ENCODE peak calls at places on chromosomes 5 and 9, in seven cellular contexts. One of them, this sample, is unnamed.

GRCh38 chr5:149799965-149800516 is 69.9 kb downstream of the PPARGC1B start:
- DNase-seq in DND-41: no peak
- DNase-seq in heart left ventricle: no peak
- DNase-seq in kidney epithelial cell: no peak
- DNase-seq in CD4-positive, CD25-positive, alpha-beta regulatory T cell: no peak
- DNase-seq in transverse colon: no peak
- DNase-seq in left ventricle myocardium inferior: no peak
- DNase-seq in this sample: no peak

GRCh38 chr5:33582417-33582816 is 141.7 kb downstream of the TARS1 start:
- DNase-seq in heart left ventricle: no peak
- DNase-seq in DND-41: no peak
- DNase-seq in transverse colon: no peak
- DNase-seq in left ventricle myocardium inferior: no peak
- DNase-seq in kidney epithelial cell: no peak
- DNase-seq in CD4-positive, CD25-positive, alpha-beta regulatory T cell: no peak
- DNase-seq in this sample: no peak

GRCh38 chr5:56481998-56482698 is 249.0 kb upstream of the ANKRD55 start:
- DNase-seq in CD4-positive, CD25-positive, alpha-beta regulatory T cell: no peak
- DNase-seq in kidney epithelial cell: no peak
- DNase-seq in transverse colon: no peak
- DNase-seq in DND-41: no peak
- DNase-seq in heart left ventricle: no peak
- DNase-seq in left ventricle myocardium inferior: no peak
- DNase-seq in this sample: no peak

GRCh38 chr5:103587185-103587748 is 24.7 kb upstream of the NUDT12 start:
- DNase-seq in kidney epithelial cell: no peak
- DNase-seq in DND-41: no peak
- DNase-seq in left ventricle myocardium inferior: no peak
- DNase-seq in transverse colon: no peak
- DNase-seq in CD4-positive, CD25-positive, alpha-beta regulatory T cell: no peak
- DNase-seq in heart left ventricle: no peak
- DNase-seq in this sample: no peak

GRCh38 chr9:133429641-133430161 is 7.5 kb downstream of the ADAMTS13 start:
- DNase-seq in CD4-positive, CD25-positive, alpha-beta regulatory T cell: no peak
- DNase-seq in heart left ventricle: no peak
- DNase-seq in left ventricle myocardium inferior: no peak
- DNase-seq in DND-41: no peak
- DNase-seq in kidney epithelial cell: no peak
- DNase-seq in transverse colon: peak; percentile 59
- DNase-seq in this sample: no peak

GRCh38 chr5:108054349-108054748 is 327.5 kb downstream of the FBXL17 start:
- DNase-seq in kidney epithelial cell: no peak
- DNase-seq in heart left ventricle: no peak
- DNase-seq in transverse colon: no peak
- DNase-seq in DND-41: peak; percentile 75
- DNase-seq in left ventricle myocardium inferior: no peak
- DNase-seq in CD4-positive, CD25-positive, alpha-beta regulatory T cell: no peak
- DNase-seq in this sample: no peak

GRCh38 chr5:61298580-61298979 is 33.5 kb upstream of the ZSWIM6 start:
- DNase-seq in kidney epithelial cell: no peak
- DNase-seq in heart left ventricle: no peak
- DNase-seq in transverse colon: no peak
- DNase-seq in left ventricle myocardium inferior: no peak
- DNase-seq in CD4-positive, CD25-positive, alpha-beta regulatory T cell: no peak
- DNase-seq in DND-41: no peak
- DNase-seq in this sample: no peak

GRCh38 chr9:76153902-76154629 is 240.2 kb downstream of the RFK start:
- DNase-seq in heart left ventricle: no peak
- DNase-seq in transverse colon: peak; percentile 15
- DNase-seq in left ventricle myocardium inferior: no peak
- DNase-seq in DND-41: no peak
- DNase-seq in CD4-positive, CD25-positive, alpha-beta regulatory T cell: no peak
- DNase-seq in kidney epithelial cell: no peak
- DNase-seq in this sample: no peak

GRCh38 chr5:126450895-126451294 is 27.7 kb downstream of the GRAMD2B start:
- DNase-seq in DND-41: no peak
- DNase-seq in kidney epithelial cell: no peak
- DNase-seq in CD4-positive, CD25-positive, alpha-beta regulatory T cell: no peak
- DNase-seq in heart left ventricle: no peak
- DNase-seq in left ventricle myocardium inferior: no peak
- DNase-seq in transverse colon: no peak
- DNase-seq in this sample: no peak

GRCh38 chr9:114643906-114644305 is 13.7 kb downstream of the TEX53 start:
- DNase-seq in heart left ventricle: no peak
- DNase-seq in kidney epithelial cell: no peak
- DNase-seq in CD4-positive, CD25-positive, alpha-beta regulatory T cell: no peak
- DNase-seq in DND-41: no peak
- DNase-seq in left ventricle myocardium inferior: no peak
- DNase-seq in transverse colon: no peak
- DNase-seq in this sample: no peak

GRCh38 chr9:121889990-121890563 is 203.0 kb downstream of the TTLL11 start:
- DNase-seq in kidney epithelial cell: no peak
- DNase-seq in DND-41: no peak
- DNase-seq in transverse colon: no peak
- DNase-seq in CD4-positive, CD25-positive, alpha-beta regulatory T cell: no peak
- DNase-seq in left ventricle myocardium inferior: no peak
- DNase-seq in heart left ventricle: no peak
- DNase-seq in this sample: no peak

GRCh38 chr9:13088734-13089427 is 190.6 kb downstream of the MPDZ start:
- DNase-seq in CD4-positive, CD25-positive, alpha-beta regulatory T cell: peak; percentile 12
- DNase-seq in kidney epithelial cell: peak; percentile 18
- DNase-seq in DND-41: peak; percentile 17
- DNase-seq in heart left ventricle: no peak
- DNase-seq in left ventricle myocardium inferior: no peak
- DNase-seq in transverse colon: peak; percentile 7
- DNase-seq in this sample: peak; percentile 1

GRCh38 chr5:150064681-150065220 is 21.6 kb downstream of the CSF1R start:
- DNase-seq in heart left ventricle: no peak
- DNase-seq in CD4-positive, CD25-positive, alpha-beta regulatory T cell: no peak
- DNase-seq in DND-41: no peak
- DNase-seq in transverse colon: no peak
- DNase-seq in left ventricle myocardium inferior: no peak
- DNase-seq in kidney epithelial cell: no peak
- DNase-seq in this sample: no peak

GRCh38 chr9:136077491-136077890 is 17.6 kb downstream of the NACC2 start:
- DNase-seq in DND-41: no peak
- DNase-seq in left ventricle myocardium inferior: no peak
- DNase-seq in CD4-positive, CD25-positive, alpha-beta regulatory T cell: no peak
- DNase-seq in kidney epithelial cell: no peak
- DNase-seq in transverse colon: no peak
- DNase-seq in heart left ventricle: peak; percentile 53
- DNase-seq in this sample: no peak

GRCh38 chr9:34451135-34451534 is 7.2 kb downstream of the FAM219A start:
- DNase-seq in DND-41: no peak
- DNase-seq in transverse colon: no peak
- DNase-seq in left ventricle myocardium inferior: no peak
- DNase-seq in CD4-positive, CD25-positive, alpha-beta regulatory T cell: no peak
- DNase-seq in kidney epithelial cell: no peak
- DNase-seq in heart left ventricle: no peak
- DNase-seq in this sample: no peak

GRCh38 chr5:169063269-169063919 is 237.5 kb downstream of the SLIT3 start:
- DNase-seq in CD4-positive, CD25-positive, alpha-beta regulatory T cell: no peak
- DNase-seq in DND-41: no peak
- DNase-seq in transverse colon: no peak
- DNase-seq in heart left ventricle: no peak
- DNase-seq in kidney epithelial cell: no peak
- DNase-seq in left ventricle myocardium inferior: no peak
- DNase-seq in this sample: no peak

GRCh38 chr9:130341839-130342713 is 76.5 kb downstream of the HMCN2 start:
- DNase-seq in transverse colon: no peak
- DNase-seq in left ventricle myocardium inferior: no peak
- DNase-seq in CD4-positive, CD25-positive, alpha-beta regulatory T cell: no peak
- DNase-seq in kidney epithelial cell: no peak
- DNase-seq in heart left ventricle: no peak
- DNase-seq in DND-41: no peak
- DNase-seq in this sample: no peak

GRCh38 chr9:81052846-81053245 is 636.5 kb downstream of the TLE1 start:
- DNase-seq in transverse colon: no peak
- DNase-seq in left ventricle myocardium inferior: no peak
- DNase-seq in DND-41: no peak
- DNase-seq in heart left ventricle: no peak
- DNase-seq in kidney epithelial cell: no peak
- DNase-seq in CD4-positive, CD25-positive, alpha-beta regulatory T cell: no peak
- DNase-seq in this sample: no peak

GRCh38 chr9:136174779-136175744 is 29.9 kb downstream of the LHX3 start:
- DNase-seq in transverse colon: no peak
- DNase-seq in heart left ventricle: peak; percentile 53
- DNase-seq in DND-41: no peak
- DNase-seq in kidney epithelial cell: no peak
- DNase-seq in left ventricle myocardium inferior: no peak
- DNase-seq in CD4-positive, CD25-positive, alpha-beta regulatory T cell: no peak
- DNase-seq in this sample: no peak

GRCh38 chr9:133375116-133375723 is 640 bp downstream of the SURF4 start:
- DNase-seq in CD4-positive, CD25-positive, alpha-beta regulatory T cell: no peak
- DNase-seq in heart left ventricle: no peak
- DNase-seq in transverse colon: peak; percentile 57
- DNase-seq in kidney epithelial cell: no peak
- DNase-seq in left ventricle myocardium inferior: no peak
- DNase-seq in DND-41: peak; percentile 56
- DNase-seq in this sample: peak; percentile 52

GRCh38 chr9:120567874-120568273 is 12.1 kb downstream of the CDK5RAP2 start:
- DNase-seq in DND-41: no peak
- DNase-seq in kidney epithelial cell: no peak
- DNase-seq in CD4-positive, CD25-positive, alpha-beta regulatory T cell: no peak
- DNase-seq in left ventricle myocardium inferior: no peak
- DNase-seq in transverse colon: no peak
- DNase-seq in heart left ventricle: no peak
- DNase-seq in this sample: no peak

GRCh38 chr5:74233091-74233490 is 407.4 kb downstream of the ENC1 start:
- DNase-seq in heart left ventricle: no peak
- DNase-seq in transverse colon: no peak
- DNase-seq in left ventricle myocardium inferior: no peak
- DNase-seq in kidney epithelial cell: no peak
- DNase-seq in DND-41: no peak
- DNase-seq in CD4-positive, CD25-positive, alpha-beta regulatory T cell: no peak
- DNase-seq in this sample: no peak

DNA sequence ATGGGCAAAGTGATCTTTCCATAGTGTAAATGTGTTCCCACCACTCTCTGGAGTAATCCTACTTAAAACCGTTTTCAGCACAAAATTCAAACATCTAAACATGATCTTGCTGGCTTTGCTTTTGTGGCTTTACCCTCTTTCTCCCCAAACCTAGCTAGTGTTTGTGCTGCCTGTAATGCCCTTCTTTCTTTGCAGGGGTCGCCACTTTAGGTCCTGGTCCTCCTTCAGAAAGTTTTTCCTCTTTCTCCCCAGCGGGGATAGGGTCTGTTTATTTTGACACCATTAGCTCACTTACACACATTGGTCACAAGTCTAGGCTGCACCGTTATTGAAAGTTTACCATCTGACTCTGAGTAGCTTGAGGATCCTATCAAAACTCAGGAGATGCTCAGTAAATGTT is 736 bp upstream of the HSD17B4 start:
- DNase-seq in CD4-positive, CD25-positive, alpha-beta regulatory T cell: no peak
- DNase-seq in DND-41: no peak
- DNase-seq in kidney epithelial cell: no peak
- DNase-seq in left ventricle myocardium inferior: no peak
- DNase-seq in transverse colon: no peak
- DNase-seq in heart left ventricle: no peak
- DNase-seq in this sample: no peak
- H3K4me3 ChIP-seq in CD4-positive, CD25-positive, alpha-beta regulatory T cell: peak overlapping the region; percentile 84
- H3K4me3 ChIP-seq in DND-41: peak overlapping the region; percentile 85
- H3K4me3 ChIP-seq in kidney epithelial cell: no peak overlapping the region
- H3K4me3 ChIP-seq in left ventricle myocardium inferior: no peak overlapping the region
- H3K4me3 ChIP-seq in transverse colon: no peak overlapping the region
- H3K4me3 ChIP-seq in heart left ventricle: no peak overlapping the region
- H3K4me3 ChIP-seq in this sample: no peak overlapping the region

DNA sequence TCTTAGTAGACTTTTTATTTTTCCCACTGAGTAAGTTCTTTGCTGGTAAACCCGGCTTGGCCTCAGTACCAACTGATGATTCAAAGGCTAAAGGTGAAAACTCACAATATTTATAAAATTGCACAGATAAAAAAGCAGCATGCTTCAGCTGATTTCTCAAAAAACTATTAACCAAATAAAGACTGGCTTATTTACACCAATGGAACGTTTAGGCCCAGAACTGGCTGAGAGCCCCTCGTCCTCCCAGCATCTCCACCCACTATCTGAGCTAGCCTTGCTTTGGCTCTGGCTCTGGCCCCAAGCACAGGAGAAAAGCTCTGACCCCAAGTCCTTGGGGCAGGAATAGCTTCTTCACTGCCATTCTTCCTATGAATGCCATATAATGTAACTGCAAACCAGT is 68.5 kb downstream of the SPTLC1 start:
- DNase-seq in CD4-positive, CD25-positive, alpha-beta regulatory T cell: no peak
- DNase-seq in left ventricle myocardium inferior: no peak
- DNase-seq in transverse colon: no peak
- DNase-seq in kidney epithelial cell: no peak
- DNase-seq in heart left ventricle: no peak
- DNase-seq in DND-41: no peak
- DNase-seq in this sample: no peak
- H3K36me3 ChIP-seq in CD4-positive, CD25-positive, alpha-beta regulatory T cell: peaks cover 94% of the 10 kb centered on the region
- H3K36me3 ChIP-seq in left ventricle myocardium inferior: peaks cover 74% of the 10 kb centered on the region
- H3K36me3 ChIP-seq in transverse colon: peaks cover 3% of the 10 kb centered on the region
- H3K36me3 ChIP-seq in kidney epithelial cell: peaks cover 4% of the 10 kb centered on the region
- H3K36me3 ChIP-seq in heart left ventricle: peaks cover 86% of the 10 kb centered on the region
- H3K36me3 ChIP-seq in DND-41: peaks cover 75% of the 10 kb centered on the region
- H3K36me3 ChIP-seq in this sample: peaks cover 16% of the 10 kb centered on the region

GRCh38 chr5:97182571-97183099 is 412 bp downstream of the RIOK2 start:
- DNase-seq in DND-41: no peak
- DNase-seq in CD4-positive, CD25-positive, alpha-beta regulatory T cell: no peak
- DNase-seq in left ventricle myocardium inferior: no peak
- DNase-seq in kidney epithelial cell: no peak
- DNase-seq in heart left ventricle: no peak
- DNase-seq in transverse colon: no peak
- DNase-seq in this sample: no peak

GRCh38 chr5:97181856-97182545 is 1.0 kb downstream of the RIOK2 start:
- DNase-seq in heart left ventricle: no peak
- DNase-seq in DND-41: no peak
- DNase-seq in CD4-positive, CD25-positive, alpha-beta regulatory T cell: no peak
- DNase-seq in kidney epithelial cell: no peak
- DNase-seq in transverse colon: no peak
- DNase-seq in left ventricle myocardium inferior: no peak
- DNase-seq in this sample: no peak

GRCh38 chr5:97183930-97184213 is 825 bp upstream of the RIOK2 start:
- DNase-seq in CD4-positive, CD25-positive, alpha-beta regulatory T cell: no peak
- DNase-seq in kidney epithelial cell: no peak
- DNase-seq in left ventricle myocardium inferior: no peak
- DNase-seq in DND-41: no peak
- DNase-seq in transverse colon: no peak
- DNase-seq in heart left ventricle: no peak
- DNase-seq in this sample: no peak

GRCh38 chr5:97183100-97183929 is at the start of gene RIOK2:
- DNase-seq in heart left ventricle: peak; percentile 96
- DNase-seq in DND-41: peak; percentile 97
- DNase-seq in kidney epithelial cell: peak; percentile 84
- DNase-seq in transverse colon: peak; percentile 96
- DNase-seq in left ventricle myocardium inferior: peak; percentile 93
- DNase-seq in CD4-positive, CD25-positive, alpha-beta regulatory T cell: peak; percentile 97
- DNase-seq in this sample: peak; percentile 90
- H3K4me3 ChIP-seq in heart left ventricle: peak within 1 kb of the TSS; percentile 87
- H3K4me3 ChIP-seq in DND-41: peak within 1 kb of the TSS; percentile 94
- H3K4me3 ChIP-seq in kidney epithelial cell: peak within 1 kb of the TSS; percentile 71
- H3K4me3 ChIP-seq in transverse colon: peak within 1 kb of the TSS; percentile 83
- H3K4me3 ChIP-seq in left ventricle myocardium inferior: peak within 1 kb of the TSS; percentile 95
- H3K4me3 ChIP-seq in CD4-positive, CD25-positive, alpha-beta regulatory T cell: peak within 1 kb of the TSS; percentile 99
- H3K4me3 ChIP-seq in this sample: peak within 1 kb of the TSS; percentile 90

DNA sequence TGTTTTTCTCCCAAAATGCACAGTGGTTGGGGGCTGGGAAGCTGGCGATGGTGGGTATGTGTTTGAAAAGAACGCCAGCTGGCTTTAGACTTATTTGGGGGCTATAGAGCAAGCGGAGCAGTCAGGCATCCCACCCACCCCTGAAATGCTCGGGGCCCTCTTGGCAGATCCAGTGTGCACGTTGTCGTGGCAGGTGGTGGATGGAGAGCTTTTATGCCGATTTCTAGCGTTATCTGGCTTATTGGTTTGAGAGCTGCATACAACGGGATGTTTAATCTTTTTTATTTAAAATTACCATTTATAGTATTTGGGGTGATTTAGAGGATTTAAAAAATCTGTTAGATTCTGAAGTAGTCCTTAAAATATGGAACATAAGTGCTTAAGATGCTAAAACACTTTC is 8.1 kb downstream of the BASP1 start:
- DNase-seq in kidney epithelial cell: no peak
- DNase-seq in transverse colon: no peak
- DNase-seq in DND-41: no peak
- DNase-seq in left ventricle myocardium inferior: no peak
- DNase-seq in CD4-positive, CD25-positive, alpha-beta regulatory T cell: no peak
- DNase-seq in heart left ventricle: no peak
- DNase-seq in this sample: no peak
- H3K36me3 ChIP-seq in kidney epithelial cell: no peaks in the 10 kb centered on the region
- H3K36me3 ChIP-seq in transverse colon: no peaks in the 10 kb centered on the region
- H3K36me3 ChIP-seq in DND-41: no peaks in the 10 kb centered on the region
- H3K36me3 ChIP-seq in left ventricle myocardium inferior: no peaks in the 10 kb centered on the region
- H3K36me3 ChIP-seq in CD4-positive, CD25-positive, alpha-beta regulatory T cell: no peaks in the 10 kb centered on the region
- H3K36me3 ChIP-seq in heart left ventricle: no peaks in the 10 kb centered on the region
- H3K36me3 ChIP-seq in this sample: no peaks in the 10 kb centered on the region